ENCODE peak calls at places on chromosomes 5 and 9, in ten cellular contexts. X is SK-N-SH, E is GM23338, O is stomach, U is GM12878, L is suprapubic skin, Z is sigmoid colon, P is K562, C is HCT116, F is spleen. H is an unnamed sample.

GRCh38 chr5:27855491-27855890 is 817.1 kb upstream of the CDH9 start:
- DNase-seq in X (no peak), E (no peak), O (no peak), U (no peak), L (no peak), Z (no peak), P (no peak), C (no peak), F (no peak), H (no peak)

GRCh38 chr9:92627651-92628050 is 42.3 kb downstream of the IPPK start:
- DNase-seq in X (no peak), E (no peak), O (no peak), U (no peak), L (no peak), Z (no peak), P (no peak), C (no peak), F (no peak), H (no peak)

GRCh38 chr9:109001275-109001676 is 12.0 kb downstream of the CTNNAL1 start:
- DNase-seq in X (no peak), E (no peak), O (no peak), U (no peak), L (no peak), Z (no peak), P (no peak), C (peak; percentile 83), F (no peak), H (peak; percentile 62)

GRCh38 chr5:10753178-10753577 is 7.9 kb downstream of the DAP start:
- DNase-seq in X (no peak), E (no peak), O (no peak), U (no peak), L (no peak), Z (no peak), P (no peak), C (no peak), F (no peak), H (no peak)

GRCh38 chr5:167642779-167643517 is 648.5 kb upstream of the WWC1 start:
- DNase-seq in X (peak; percentile 8), E (no peak), O (no peak), U (no peak), L (no peak), Z (no peak), P (no peak), C (no peak), F (no peak), H (peak; percentile 13)

GRCh38 chr9:34253460-34253837 is 74.6 kb downstream of the UBAP1 start:
- DNase-seq in X (no peak), E (no peak), O (no peak), U (no peak), L (no peak), Z (peak; percentile 77), P (no peak), C (no peak), F (no peak), H (no peak)

GRCh38 chr5:42495908-42496307 is 72.7 kb downstream of the GHR start:
- DNase-seq in X (no peak), E (no peak), O (no peak), U (no peak), L (no peak), Z (no peak), P (no peak), C (no peak), F (no peak), H (no peak)

GRCh38 chr5:88681402-88681801 is 201.6 kb downstream of the MEF2C start:
- DNase-seq in X (no peak), E (no peak), O (no peak), U (no peak), L (no peak), Z (no peak), P (no peak), C (no peak), F (no peak), H (no peak)

GRCh38 chr5:172736524-172737135 is 34.4 kb downstream of the DUSP1 start:
- DNase-seq in X (no peak), E (peak; percentile 20), O (no peak), U (no peak), L (no peak), Z (no peak), P (no peak), C (no peak), F (no peak), H (no peak)

GRCh38 chr9:35729101-35729500 is 2.9 kb downstream of the TLN1 start:
- DNase-seq in X (no peak), E (no peak), O (no peak), U (no peak), L (no peak), Z (no peak), P (no peak), C (no peak), F (no peak), H (no peak)

GRCh38 chr9:35726876-35727438 is 5.0 kb downstream of the TLN1 start:
- DNase-seq in X (no peak), E (peak; percentile 29), O (no peak), U (no peak), L (no peak), Z (peak; percentile 91), P (no peak), C (no peak), F (peak; percentile 87), H (peak; percentile 72)

GRCh38 chr9:35729700-35730485 is 2.1 kb downstream of the TLN1 start:
- DNase-seq in X (peak; percentile 76), E (peak; percentile 90), O (peak; percentile 42), U (no peak), L (no peak), Z (peak; percentile 82), P (peak; percentile 85), C (peak; percentile 21), F (peak; percentile 92), H (peak; percentile 52)

GRCh38 chr9:35727676-35728040 is 4.3 kb downstream of the TLN1 start:
- DNase-seq in X (no peak), E (no peak), O (no peak), U (no peak), L (no peak), Z (no peak), P (peak; percentile 82), C (no peak), F (no peak), H (no peak)

DNA sequence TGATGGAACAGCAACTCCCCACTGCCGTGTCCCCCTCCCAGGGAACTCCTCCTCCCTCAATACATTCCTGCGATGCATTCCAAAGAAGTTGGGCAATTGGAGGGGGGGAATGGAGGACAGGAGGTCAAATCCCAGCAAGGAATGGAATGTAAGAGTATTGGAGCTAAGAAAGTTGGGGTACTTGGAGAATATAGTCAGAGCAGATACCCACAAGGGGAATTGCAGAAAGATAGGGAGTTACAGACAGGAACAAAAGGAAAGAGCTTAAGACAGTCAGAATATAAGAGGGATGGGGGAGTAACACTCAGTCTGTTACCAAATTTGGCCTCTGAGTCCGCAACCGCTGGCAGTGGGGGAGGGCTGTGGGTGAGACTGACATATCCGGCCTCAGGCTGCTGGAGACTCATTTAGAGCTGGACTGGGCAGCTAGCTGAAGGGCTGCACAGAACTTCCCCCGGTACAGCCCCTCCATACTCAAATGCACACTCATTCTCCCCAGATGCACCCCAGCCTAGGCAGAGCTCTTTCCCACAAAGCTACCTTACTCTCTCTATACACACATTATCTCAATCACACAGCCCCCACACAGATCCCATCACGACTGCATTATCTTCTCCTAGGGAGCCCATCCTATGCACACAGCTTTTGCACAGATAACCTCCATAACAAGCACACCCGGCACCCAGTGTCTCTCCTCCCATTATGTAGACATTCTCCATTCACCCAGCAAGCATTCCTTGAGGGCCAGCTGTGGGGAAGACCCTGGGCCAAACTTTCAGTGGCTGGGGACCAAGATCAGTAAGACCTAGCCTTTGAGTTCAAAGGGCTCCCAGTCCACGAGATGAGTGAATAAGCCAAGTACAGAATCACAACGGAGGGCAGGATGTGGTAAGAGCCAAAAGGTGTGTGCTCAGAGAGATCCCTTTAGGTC is 3.7 kb downstream of the TLN1 start:
- DNase-seq in X (no peak), E (peak; percentile 92), O (peak; percentile 49), U (no peak), L (no peak), Z (peak; percentile 97), P (peak; percentile 85), C (no peak), F (peak; percentile 91), H (peak; percentile 71)
- TF ChIP-seq POLR2AphosphoS5 in X (peak; percentile 74), E (no peak), O (peak; percentile 87), U (peak; percentile 96), L (no peak), Z (peak; percentile 97), P (peak; percentile 81), C (no peak), F (peak; percentile 81), H (peak; percentile 81)

DNA sequence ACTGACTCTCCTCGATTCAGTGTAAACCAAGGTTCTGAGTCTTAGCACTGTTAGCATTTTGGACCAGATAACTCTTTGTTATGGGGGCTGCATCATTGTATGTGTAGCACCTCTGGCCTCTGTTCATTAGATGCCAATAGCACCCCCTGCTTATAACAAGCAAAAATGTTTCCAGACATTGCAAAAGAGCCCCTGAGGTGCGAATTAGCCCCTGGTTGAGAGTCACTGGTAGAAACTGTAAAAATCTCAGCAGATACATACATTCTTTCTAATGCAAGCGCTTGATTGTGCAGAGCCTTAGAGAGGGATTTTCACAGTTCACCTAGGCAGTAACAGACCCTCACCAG is 2.8 kb downstream of the ADRB2 start:
- DNase-seq in X (no peak), E (no peak), O (no peak), U (no peak), L (no peak), Z (no peak), P (no peak), C (no peak), F (no peak), H (no peak)
- H3K27ac ChIP-seq in X (no peak overlapping the region), E (no peak overlapping the region), O (no peak overlapping the region), U (no peak overlapping the region), L (peak overlapping the region; percentile 40), Z (no peak overlapping the region), P (no peak overlapping the region), C (no peak overlapping the region), F (peak overlapping the region; percentile 93), H (no peak overlapping the region)

GRCh38 chr9:120856700-120857099 is 14.0 kb upstream of the PSMD5 start:
- DNase-seq in X (no peak), E (no peak), O (peak; percentile 88), U (no peak), L (no peak), Z (no peak), P (no peak), C (no peak), F (no peak), H (no peak)
- TF ChIP-seq POLR2AphosphoS5 in X (no peak), E (no peak), O (no peak), U (no peak), L (no peak), Z (no peak), P (no peak), C (no peak), F (no peak), H (no peak)

DNA sequence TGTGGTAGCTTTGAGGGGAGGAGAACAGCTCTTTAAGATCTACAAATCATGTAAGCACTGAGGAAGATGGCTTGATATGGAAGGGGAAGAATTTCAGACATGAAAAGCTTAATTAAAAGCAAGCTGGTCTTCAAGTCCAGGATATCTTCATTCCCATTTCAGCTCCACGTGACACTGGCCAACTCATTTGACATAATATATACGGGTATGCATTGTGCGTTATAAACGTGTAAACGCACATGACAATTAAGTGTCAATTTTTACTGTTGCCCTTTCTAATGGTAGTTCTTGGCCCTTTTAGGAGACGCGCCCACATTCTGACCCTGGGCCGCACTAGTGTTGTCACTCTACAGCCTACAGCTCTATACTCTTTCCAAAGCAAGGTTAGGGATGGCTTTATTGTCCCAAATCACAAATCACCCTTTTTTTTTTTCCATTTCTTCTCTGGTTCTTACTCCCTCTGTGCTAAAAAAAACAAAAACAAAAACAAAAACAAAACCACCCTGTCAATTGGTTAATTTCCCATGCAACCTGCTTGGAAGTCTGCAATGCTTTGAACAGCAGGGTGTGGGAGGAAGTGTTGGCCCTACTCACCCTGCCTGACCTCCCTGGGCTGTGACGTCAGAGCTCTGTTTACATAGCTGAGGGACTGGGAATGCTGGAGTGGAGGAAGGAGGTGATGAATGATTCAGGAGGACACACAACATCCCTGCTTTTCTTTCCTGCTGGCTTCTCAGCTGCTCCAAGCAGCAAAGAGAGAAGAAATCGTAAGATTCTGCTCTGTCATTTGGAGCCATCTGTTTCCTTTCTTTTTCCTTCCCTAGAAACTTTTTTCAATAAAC is 19.3 kb downstream of the RFK start:
- DNase-seq in X (no peak), E (peak; percentile 66), O (peak; percentile 90), U (no peak), L (no peak), Z (peak; percentile 92), P (peak; percentile 36), C (no peak), F (no peak), H (peak; percentile 96)
- H3K27ac ChIP-seq in X (no peak overlapping the region), E (no peak overlapping the region), O (peak overlapping the region; percentile 72), U (no peak overlapping the region), L (no peak overlapping the region), Z (peak overlapping the region; percentile 54), P (no peak overlapping the region), C (no peak overlapping the region), F (no peak overlapping the region), H (peak overlapping the region; percentile 73)

H was measured in endothelial cell of umbilical vein.